ENCODE peak calls at places on chromosomes 6 and 20, in four cellular contexts. F, S, U and M are unnamed samples.

GRCh38 chr20:19047040-19047950 is 165.1 kb upstream of the SLC24A3 start:
- DNase-seq in F (peak; percentile 82), S (no peak), U (peak; percentile 73), M (no peak)

GRCh38 chr20:33963756-33964155 is 30.0 kb upstream of the RALY start:
- DNase-seq in F (no peak), S (no peak), U (no peak), M (no peak)

GRCh38 chr6:136549359-136550044 is 720 bp downstream of the MAP7 start:
- DNase-seq in U (peak; percentile 19), F (peak; percentile 31), S (peak; percentile 48), M (peak; percentile 19)

GRCh38 chr6:89660981-89661380 is 22.4 kb upstream of the LYRM2 start:
- DNase-seq in U (no peak), F (no peak), S (no peak), M (no peak)

GRCh38 chr6:138714493-138714892 is 59.1 kb upstream of the CCDC28A start:
- DNase-seq in S (no peak), F (no peak), U (no peak), M (no peak)

GRCh38 chr6:135759831-135760230 is 91.7 kb upstream of the PDE7B start:
- DNase-seq in F (no peak), U (peak; percentile 3), S (no peak), M (no peak)

GRCh38 chr20:50439539-50440453 is 70.4 kb upstream of the PTPN1 start:
- DNase-seq in F (no peak), S (no peak), U (peak; percentile 62), M (no peak)

GRCh38 chr6:31094389-31094881 is 17.9 kb downstream of the C6orf15 start:
- DNase-seq in F (peak; percentile 47), S (no peak), U (no peak), M (no peak)

GRCh38 chr20:53013847-53014246 is 41.7 kb downstream of the TSHZ2 start:
- DNase-seq in U (no peak), S (no peak), F (no peak), M (no peak)

GRCh38 chr20:36795691-36796090 is 22.1 kb upstream of the DSN1 start:
- DNase-seq in F (no peak), S (no peak), U (no peak), M (no peak)

GRCh38 chr20:36794116-36794474 is 20.5 kb upstream of the DSN1 start:
- DNase-seq in U (no peak), S (no peak), F (no peak), M (no peak)

GRCh38 chr20:36791862-36792261 is 18.3 kb upstream of the DSN1 start:
- DNase-seq in S (no peak), U (no peak), F (no peak), M (no peak)

GRCh38 chr20:36793294-36794115 is 19.9 kb upstream of the DSN1 start:
- DNase-seq in S (no peak), F (no peak), U (no peak), M (no peak)

DNA sequence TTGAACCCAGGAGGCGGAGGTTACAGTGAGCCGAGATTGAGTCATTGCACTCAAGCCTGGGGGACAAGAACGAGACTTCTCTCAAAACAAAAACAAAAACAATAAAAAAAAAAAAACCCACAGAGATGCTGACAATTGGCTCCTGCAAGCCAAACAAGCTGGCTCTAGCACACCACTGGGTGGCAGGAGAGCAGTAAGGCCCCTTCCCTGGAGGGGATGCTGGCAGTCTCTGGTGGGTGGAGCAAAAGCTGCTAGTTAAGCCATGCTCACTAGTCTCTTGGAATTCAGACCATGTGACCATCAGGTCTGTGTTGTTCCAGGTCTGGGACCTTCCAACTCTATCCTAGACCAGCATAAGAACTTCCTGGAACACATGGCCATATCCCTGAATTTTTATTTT is 18.9 kb upstream of the DSN1 start:
- DNase-seq in F (peak; percentile 31), U (peak; percentile 76), S (no peak), M (no peak)
- TF ChIP-seq CTCF in F (peak; percentile 31), U (no peak), S (no peak), M (no peak)

GRCh38 chr6:107869871-107870270 is 45.8 kb upstream of the SCML4 start:
- DNase-seq in S (no peak), U (no peak), F (no peak), M (no peak)
- TF ChIP-seq CTCF in S (no peak), U (no peak), F (no peak), M (no peak)

GRCh38 chr6:125790403-125791150 is at the start of gene NCOA7:
- DNase-seq in S (peak; percentile 74), U (peak; percentile 62), F (peak; percentile 74), M (peak; percentile 83)

GRCh38 chr6:125792680-125793079 is 1.9 kb downstream of the NCOA7 start:
- DNase-seq in S (no peak), F (no peak), U (no peak), M (no peak)

GRCh38 chr6:125792172-125792571 is 1.4 kb downstream of the NCOA7 start:
- DNase-seq in S (no peak), U (no peak), F (no peak), M (no peak)

GRCh38 chr6:125791151-125791819 is 525 bp downstream of the NCOA7 start:
- DNase-seq in U (peak; percentile 63), F (peak; percentile 34), S (no peak), M (peak; percentile 31)

GRCh38 chr6:125791820-125792165 is 1.0 kb downstream of the NCOA7 start:
- DNase-seq in F (no peak), S (no peak), U (no peak), M (no peak)
- TF ChIP-seq CTCF in F (no peak), S (no peak), U (peak; percentile 45), M (peak; percentile 15)

GRCh38 chr6:142301421-142302391 is at the start of gene ADGRG6:
- DNase-seq in F (peak; percentile 39), S (peak; percentile 64), U (peak; percentile 48), M (peak; percentile 58)
- TF ChIP-seq CTCF in F (peak; percentile 47), S (no peak), U (peak; percentile 25), M (no peak)

DNA sequence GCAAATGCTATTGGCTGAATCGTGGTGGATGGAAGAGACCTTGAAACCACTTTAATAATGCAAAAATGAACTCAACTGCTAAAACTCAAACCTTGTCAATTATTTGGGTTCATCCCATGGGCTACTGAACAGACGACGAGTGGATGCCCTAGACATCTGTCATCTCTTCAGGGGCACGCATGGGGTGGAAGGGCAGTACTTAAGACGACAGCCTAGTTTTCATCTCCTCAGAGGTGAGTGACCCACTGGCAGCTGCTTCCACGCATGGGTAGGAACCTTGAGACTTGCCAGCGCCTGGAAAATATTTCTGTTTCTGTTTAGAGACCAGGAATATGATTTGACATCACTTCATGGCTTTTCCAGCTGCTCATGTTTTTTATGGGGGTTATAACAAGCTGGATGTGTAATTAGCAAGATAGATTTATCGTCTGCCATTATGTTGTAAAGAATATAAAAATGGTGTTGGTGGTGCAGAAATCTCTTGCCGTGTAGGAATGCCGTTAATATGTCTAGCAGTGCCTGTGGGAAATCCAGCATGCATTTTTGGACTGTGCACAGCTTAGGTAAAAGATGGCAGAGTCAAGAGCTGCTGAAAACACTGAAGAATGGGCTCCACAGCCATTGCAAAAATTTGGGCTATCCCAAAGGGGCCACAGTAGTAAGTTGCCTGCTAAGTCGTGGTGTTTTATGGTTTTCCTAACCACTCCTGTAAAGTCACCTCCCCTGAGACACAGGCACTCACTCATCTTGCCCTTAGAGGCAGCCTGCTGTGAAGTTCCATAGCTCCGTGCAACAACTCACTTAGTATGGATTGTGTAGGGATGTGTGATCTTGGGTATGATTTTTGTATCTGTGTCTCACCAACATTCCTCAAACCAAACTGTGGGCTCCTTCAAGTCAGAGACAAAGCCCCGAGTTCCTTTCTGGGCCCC is 203.3 kb downstream of the EYA2 start:
- DNase-seq in F (no peak), U (no peak), S (no peak), M (no peak)
- TF ChIP-seq CTCF in F (no peak), U (no peak), S (no peak), M (no peak)

GRCh38 chr6:48071833-48072232 is 39.2 kb downstream of the PTCHD4 start:
- DNase-seq in S (no peak), U (no peak), F (no peak), M (no peak)

GRCh38 chr6:48069280-48069679 is 41.7 kb downstream of the PTCHD4 start:
- DNase-seq in F (no peak), U (no peak), S (no peak), M (peak; percentile 46)

GRCh38 chr6:48075181-48075580 is 35.8 kb downstream of the PTCHD4 start:
- DNase-seq in S (no peak), U (no peak), F (no peak), M (no peak)

GRCh38 chr6:48078092-48078491 is 32.9 kb downstream of the PTCHD4 start:
- DNase-seq in F (no peak), U (peak; percentile 21), S (no peak), M (no peak)

DNA sequence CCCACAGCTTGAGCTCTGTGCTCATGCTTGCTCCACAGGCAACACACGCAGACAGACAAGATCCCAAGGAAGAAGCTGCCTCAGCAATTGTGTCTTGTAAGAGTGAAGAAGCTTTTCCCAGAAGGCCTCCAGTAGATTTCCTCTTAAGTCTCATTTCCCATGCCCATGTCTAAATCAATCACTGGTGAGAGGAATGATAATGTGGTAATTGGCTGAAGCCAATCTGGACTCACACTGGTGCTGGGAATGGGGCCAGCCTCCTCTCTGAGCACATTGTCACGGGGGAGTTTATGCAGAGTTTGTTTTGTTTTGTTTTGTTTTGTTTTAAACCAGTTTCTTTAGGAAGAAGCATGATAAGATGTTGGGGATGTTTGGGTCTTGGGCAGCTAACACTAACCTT is 36.6 kb downstream of the PTCHD4 start:
- DNase-seq in U (no peak), F (no peak), S (no peak), M (no peak)
- TF ChIP-seq CTCF in U (no peak), F (no peak), S (no peak), M (no peak)

GRCh38 chr20:5445611-5446010 is 128.9 kb upstream of the PROKR2 start:
- DNase-seq in U (no peak), S (no peak), F (no peak), M (no peak)
- TF ChIP-seq CTCF in U (no peak), S (no peak), F (no peak), M (no peak)

DNA sequence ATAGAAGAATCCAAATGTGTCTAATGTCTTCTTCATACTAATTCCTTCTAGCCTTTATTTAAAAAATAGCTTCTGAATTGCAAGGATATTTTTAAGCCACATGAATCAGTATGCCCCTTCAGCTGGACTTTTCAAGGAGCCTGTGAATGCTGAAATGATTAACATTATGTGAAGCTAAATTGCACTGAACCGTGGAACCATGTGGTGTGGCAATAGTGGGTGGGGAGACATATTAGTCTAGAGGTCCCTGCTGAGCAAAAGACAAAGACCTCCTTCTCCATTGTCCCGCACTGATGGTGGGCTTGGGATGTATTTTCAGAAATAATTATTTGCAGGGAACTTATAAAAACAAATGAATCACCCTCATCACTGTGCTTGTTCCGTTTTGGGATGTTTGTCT is 237.9 kb downstream of the LAMA2 start:
- DNase-seq in U (no peak), F (no peak), S (no peak), M (no peak)
- TF ChIP-seq CTCF in U (no peak), F (no peak), S (no peak), M (no peak)

GRCh38 chr20:41738584-41739193 is 120.5 kb upstream of the CHD6 start:
- DNase-seq in U (peak; percentile 79), F (peak; percentile 20), S (peak; percentile 59), M (peak; percentile 78)
- TF ChIP-seq CTCF in U (peak; percentile 99), F (peak; percentile 67), S (peak; percentile 58), M (peak; percentile 77)

GRCh38 chr20:16369441-16369840 is 203.8 kb downstream of the KIF16B start:
- DNase-seq in S (no peak), U (no peak), F (no peak), M (no peak)

GRCh38 chr20:16367948-16368560 is 205.2 kb downstream of the KIF16B start:
- DNase-seq in U (no peak), F (no peak), S (no peak), M (no peak)

GRCh38 chr20:16363832-16364687 is 209.2 kb downstream of the KIF16B start:
- DNase-seq in U (no peak), F (no peak), S (no peak), M (no peak)

GRCh38 chr20:16366548-16366947 is 206.7 kb downstream of the KIF16B start:
- DNase-seq in F (no peak), S (no peak), U (no peak), M (no peak)

GRCh38 chr20:16368645-16369292 is 204.5 kb downstream of the KIF16B start:
- DNase-seq in F (no peak), U (no peak), S (no peak), M (no peak)
- TF ChIP-seq CTCF in F (no peak), U (no peak), S (no peak), M (no peak)